ENCODE peak calls at places on chromosomes 2 and 18, in seven cellular contexts. One of them, this sample, is unnamed.

GRCh38 chr2:134718956-134719814 is at the start of gene TMEM163:
- DNase-seq in GM23248: peak; percentile 16
- DNase-seq in neural progenitor cell: peak; percentile 81
- DNase-seq in H1: no peak
- DNase-seq in fibroblast of lung: no peak
- DNase-seq in lower lobe of right lung: peak; percentile 56
- DNase-seq in endodermal cell: peak; percentile 79
- DNase-seq in this sample: peak; percentile 52

GRCh38 chr2:10243926-10244270 is 58.8 kb upstream of the HPCAL1 start:
- DNase-seq in GM23248: no peak
- DNase-seq in lower lobe of right lung: peak; percentile 27
- DNase-seq in fibroblast of lung: no peak
- DNase-seq in H1: no peak
- DNase-seq in endodermal cell: no peak
- DNase-seq in neural progenitor cell: no peak
- DNase-seq in this sample: no peak

GRCh38 chr2:139378373-139378772 is 598.2 kb upstream of the NXPH2 start:
- DNase-seq in endodermal cell: no peak
- DNase-seq in neural progenitor cell: no peak
- DNase-seq in fibroblast of lung: no peak
- DNase-seq in lower lobe of right lung: no peak
- DNase-seq in GM23248: no peak
- DNase-seq in H1: no peak
- DNase-seq in this sample: no peak

GRCh38 chr2:27809761-27810241 is 38.3 kb downstream of the MRPL33 start:
- DNase-seq in H1: no peak
- DNase-seq in GM23248: peak; percentile 94
- DNase-seq in endodermal cell: no peak
- DNase-seq in fibroblast of lung: peak; percentile 78
- DNase-seq in lower lobe of right lung: no peak
- DNase-seq in neural progenitor cell: no peak
- DNase-seq in this sample: no peak

GRCh38 chr2:172743143-172743542 is 7.5 kb downstream of the RAPGEF4 start:
- DNase-seq in lower lobe of right lung: no peak
- DNase-seq in endodermal cell: no peak
- DNase-seq in neural progenitor cell: no peak
- DNase-seq in H1: no peak
- DNase-seq in GM23248: no peak
- DNase-seq in fibroblast of lung: no peak
- DNase-seq in this sample: no peak

GRCh38 chr18:35073186-35074105 is 32.2 kb downstream of the MAPRE2 start:
- DNase-seq in neural progenitor cell: no peak
- DNase-seq in lower lobe of right lung: no peak
- DNase-seq in fibroblast of lung: peak; percentile 37
- DNase-seq in GM23248: peak; percentile 71
- DNase-seq in endodermal cell: no peak
- DNase-seq in H1: no peak
- DNase-seq in this sample: no peak

GRCh38 chr2:101846973-101847372 is 144.8 kb upstream of the IL1R2 start:
- DNase-seq in H1: no peak
- DNase-seq in lower lobe of right lung: no peak
- DNase-seq in GM23248: no peak
- DNase-seq in endodermal cell: no peak
- DNase-seq in fibroblast of lung: no peak
- DNase-seq in neural progenitor cell: no peak
- DNase-seq in this sample: no peak

GRCh38 chr2:203453858-203454451 is 81.1 kb downstream of the RAPH1 start:
- DNase-seq in fibroblast of lung: peak; percentile 77
- DNase-seq in GM23248: peak; percentile 73
- DNase-seq in H1: no peak
- DNase-seq in lower lobe of right lung: no peak
- DNase-seq in neural progenitor cell: peak; percentile 30
- DNase-seq in endodermal cell: no peak
- DNase-seq in this sample: no peak

GRCh38 chr2:3776311-3776710 is 72.9 kb downstream of the DCDC2C start:
- DNase-seq in endodermal cell: peak; percentile 27
- DNase-seq in GM23248: no peak
- DNase-seq in H1: no peak
- DNase-seq in lower lobe of right lung: no peak
- DNase-seq in fibroblast of lung: no peak
- DNase-seq in neural progenitor cell: no peak
- DNase-seq in this sample: no peak

GRCh38 chr2:214934006-214934405 is 124.5 kb upstream of the BARD1 start:
- DNase-seq in H1: no peak
- DNase-seq in GM23248: peak; percentile 6
- DNase-seq in endodermal cell: no peak
- DNase-seq in neural progenitor cell: no peak
- DNase-seq in lower lobe of right lung: no peak
- DNase-seq in fibroblast of lung: no peak
- DNase-seq in this sample: no peak

GRCh38 chr2:232342635-232343565 is 35.7 kb upstream of the ALPP start:
- DNase-seq in neural progenitor cell: no peak
- DNase-seq in fibroblast of lung: no peak
- DNase-seq in endodermal cell: no peak
- DNase-seq in H1: no peak
- DNase-seq in lower lobe of right lung: peak; percentile 26
- DNase-seq in GM23248: no peak
- DNase-seq in this sample: no peak

GRCh38 chr2:45014016-45014702 is 4.9 kb upstream of the SIX2 start:
- DNase-seq in lower lobe of right lung: no peak
- DNase-seq in fibroblast of lung: peak; percentile 55
- DNase-seq in neural progenitor cell: peak; percentile 89
- DNase-seq in endodermal cell: peak; percentile 93
- DNase-seq in H1: no peak
- DNase-seq in GM23248: peak; percentile 82
- DNase-seq in this sample: peak; percentile 43

GRCh38 chr18:5542393-5543035 is 1.3 kb downstream of the EPB41L3 start:
- DNase-seq in GM23248: peak; percentile 55
- DNase-seq in fibroblast of lung: peak; percentile 26
- DNase-seq in lower lobe of right lung: peak; percentile 61
- DNase-seq in H1: no peak
- DNase-seq in neural progenitor cell: peak; percentile 51
- DNase-seq in endodermal cell: peak; percentile 79
- DNase-seq in this sample: no peak

GRCh38 chr2:109199790-109200189 is 70.8 kb downstream of the SH3RF3 start:
- DNase-seq in endodermal cell: no peak
- DNase-seq in neural progenitor cell: no peak
- DNase-seq in GM23248: no peak
- DNase-seq in lower lobe of right lung: no peak
- DNase-seq in fibroblast of lung: no peak
- DNase-seq in H1: no peak
- DNase-seq in this sample: no peak

GRCh38 chr2:113720167-113720566 is 36.3 kb downstream of the SLC35F5 start:
- DNase-seq in lower lobe of right lung: no peak
- DNase-seq in fibroblast of lung: peak; percentile 23
- DNase-seq in H1: no peak
- DNase-seq in GM23248: peak; percentile 71
- DNase-seq in endodermal cell: no peak
- DNase-seq in neural progenitor cell: peak; percentile 5
- DNase-seq in this sample: no peak

GRCh38 chr2:227488045-227488444 is 16.1 kb downstream of the AGFG1 start:
- DNase-seq in neural progenitor cell: no peak
- DNase-seq in endodermal cell: no peak
- DNase-seq in fibroblast of lung: no peak
- DNase-seq in H1: no peak
- DNase-seq in lower lobe of right lung: no peak
- DNase-seq in GM23248: no peak
- DNase-seq in this sample: no peak

GRCh38 chr2:224084266-224084892 is 45.3 kb upstream of the SERPINE2 start:
- DNase-seq in endodermal cell: no peak
- DNase-seq in H1: no peak
- DNase-seq in fibroblast of lung: no peak
- DNase-seq in lower lobe of right lung: no peak
- DNase-seq in GM23248: no peak
- DNase-seq in neural progenitor cell: no peak
- DNase-seq in this sample: no peak

GRCh38 chr2:230938098-230938497 is 13.1 kb upstream of the GPR55 start:
- DNase-seq in neural progenitor cell: no peak
- DNase-seq in lower lobe of right lung: no peak
- DNase-seq in endodermal cell: no peak
- DNase-seq in GM23248: no peak
- DNase-seq in fibroblast of lung: no peak
- DNase-seq in H1: no peak
- DNase-seq in this sample: peak; percentile 8

GRCh38 chr2:96697476-96697875 is 42.4 kb downstream of the LMAN2L start:
- DNase-seq in GM23248: no peak
- DNase-seq in endodermal cell: no peak
- DNase-seq in lower lobe of right lung: no peak
- DNase-seq in fibroblast of lung: no peak
- DNase-seq in H1: no peak
- DNase-seq in neural progenitor cell: no peak
- DNase-seq in this sample: no peak

DNA sequence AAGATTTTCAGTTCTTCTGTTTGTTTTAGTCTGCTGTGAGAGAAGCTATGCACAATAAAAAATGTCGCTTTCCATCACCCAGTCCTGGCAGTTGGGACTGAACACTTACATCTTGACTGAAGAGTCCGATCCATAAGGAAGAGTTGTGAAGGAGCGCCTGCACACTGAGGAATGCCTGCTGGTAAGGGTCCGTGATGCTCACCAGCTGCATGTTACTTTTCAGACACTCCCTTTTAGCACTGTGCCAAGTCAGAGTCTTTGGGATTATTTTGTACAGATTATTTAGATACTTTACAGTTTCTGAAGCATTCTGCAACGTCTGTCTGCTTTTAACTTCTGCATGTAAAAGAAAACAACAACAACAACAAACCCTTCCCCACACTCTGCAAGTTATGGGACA is 42.6 kb upstream of the CD302 start:
- DNase-seq in endodermal cell: no peak
- DNase-seq in lower lobe of right lung: no peak
- DNase-seq in GM23248: no peak
- DNase-seq in H1: no peak
- DNase-seq in neural progenitor cell: no peak
- DNase-seq in fibroblast of lung: no peak
- DNase-seq in this sample: no peak
- H3K36me3 ChIP-seq in endodermal cell: no peaks in the 10 kb centered on the region
- H3K36me3 ChIP-seq in lower lobe of right lung: no peaks in the 10 kb centered on the region
- H3K36me3 ChIP-seq in GM23248: no peaks in the 10 kb centered on the region
- H3K36me3 ChIP-seq in H1: no peaks in the 10 kb centered on the region
- H3K36me3 ChIP-seq in neural progenitor cell: no peaks in the 10 kb centered on the region
- H3K36me3 ChIP-seq in fibroblast of lung: no peaks in the 10 kb centered on the region
- H3K36me3 ChIP-seq in this sample: no peaks in the 10 kb centered on the region

DNA sequence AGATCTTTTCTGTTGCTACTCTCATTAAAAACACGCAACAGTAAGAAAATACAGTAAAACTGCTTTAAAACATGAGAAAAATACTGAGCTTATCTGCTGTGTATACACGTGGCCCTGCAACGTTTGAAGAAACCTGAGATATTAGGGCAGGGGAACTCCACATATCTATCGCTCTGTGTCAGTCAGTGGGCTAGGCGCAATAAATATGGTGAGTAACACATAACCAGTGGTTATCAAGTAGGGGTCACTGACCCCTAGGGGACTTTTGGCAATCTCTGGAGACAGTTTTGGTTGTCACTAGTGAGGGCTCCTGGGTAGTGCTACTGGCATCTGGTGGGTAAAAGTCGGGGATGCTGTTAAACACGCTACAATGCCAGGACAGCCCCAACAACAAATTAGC is 14.9 kb downstream of the STAT1 start:
- DNase-seq in lower lobe of right lung: no peak
- DNase-seq in H1: no peak
- DNase-seq in neural progenitor cell: no peak
- DNase-seq in fibroblast of lung: no peak
- DNase-seq in GM23248: no peak
- DNase-seq in endodermal cell: no peak
- DNase-seq in this sample: no peak
- H3K36me3 ChIP-seq in lower lobe of right lung: peaks cover 100% of the 10 kb centered on the region
- H3K36me3 ChIP-seq in H1: peaks cover 16% of the 10 kb centered on the region
- H3K36me3 ChIP-seq in neural progenitor cell: peaks cover 14% of the 10 kb centered on the region
- H3K36me3 ChIP-seq in fibroblast of lung: peaks cover 30% of the 10 kb centered on the region
- H3K36me3 ChIP-seq in GM23248: peaks cover 96% of the 10 kb centered on the region
- H3K36me3 ChIP-seq in endodermal cell: peaks cover 94% of the 10 kb centered on the region
- H3K36me3 ChIP-seq in this sample: peaks cover 83% of the 10 kb centered on the region

DNA sequence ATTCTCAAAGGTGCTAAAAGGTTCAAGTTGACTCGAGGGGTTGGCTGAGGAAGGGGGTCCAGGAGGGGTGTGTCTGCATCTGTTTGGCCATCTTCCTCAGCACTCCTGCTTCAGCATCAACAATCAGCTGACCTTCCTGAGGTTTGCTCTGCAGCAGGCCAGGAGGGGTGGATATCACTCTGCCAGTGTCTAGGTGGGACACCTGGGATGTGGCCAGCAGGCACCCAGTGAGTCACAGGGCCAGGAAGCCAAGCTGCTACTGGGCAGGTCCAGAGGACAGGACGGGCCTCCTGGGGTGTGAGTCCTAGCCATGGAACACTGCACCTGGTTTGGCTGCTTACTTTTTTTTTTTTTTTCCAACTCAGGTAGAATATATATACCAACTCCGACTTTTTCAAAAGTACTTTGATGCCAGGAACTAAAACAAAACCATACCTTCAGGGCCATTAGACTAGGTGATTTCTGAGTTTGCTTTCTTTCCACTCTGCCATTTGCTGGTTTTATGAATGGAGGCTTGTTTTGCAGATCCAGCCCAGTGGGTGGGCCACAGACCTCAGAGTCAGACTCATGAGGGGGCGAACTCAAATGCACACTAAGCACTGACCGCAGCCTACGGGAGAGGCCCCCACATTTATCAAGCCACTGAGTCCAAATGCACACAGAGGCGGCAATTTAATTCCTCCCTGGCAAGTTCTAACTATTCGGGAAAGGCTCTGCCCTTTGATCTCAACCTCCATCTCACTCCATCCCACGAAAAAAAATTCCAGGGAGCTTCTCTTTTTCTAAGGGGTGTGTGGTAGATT is 76.0 kb downstream of the UXS1 start:
- DNase-seq in H1: no peak
- DNase-seq in endodermal cell: no peak
- DNase-seq in neural progenitor cell: no peak
- DNase-seq in lower lobe of right lung: no peak
- DNase-seq in GM23248: no peak
- DNase-seq in fibroblast of lung: no peak
- DNase-seq in this sample: peak; percentile 58
- H3K36me3 ChIP-seq in H1: no peaks in the 10 kb centered on the region
- H3K36me3 ChIP-seq in endodermal cell: peaks cover 29% of the 10 kb centered on the region
- H3K36me3 ChIP-seq in neural progenitor cell: no peaks in the 10 kb centered on the region
- H3K36me3 ChIP-seq in lower lobe of right lung: peaks cover 39% of the 10 kb centered on the region
- H3K36me3 ChIP-seq in GM23248: no peaks in the 10 kb centered on the region
- H3K36me3 ChIP-seq in fibroblast of lung: peaks cover 2% of the 10 kb centered on the region
- H3K36me3 ChIP-seq in this sample: peaks cover 36% of the 10 kb centered on the region

GRCh38 chr2:46997329-46997728 is 81.7 kb upstream of the MCFD2 start:
- DNase-seq in H1: no peak
- DNase-seq in neural progenitor cell: no peak
- DNase-seq in GM23248: no peak
- DNase-seq in fibroblast of lung: no peak
- DNase-seq in endodermal cell: no peak
- DNase-seq in lower lobe of right lung: no peak
- DNase-seq in this sample: no peak
- H3K36me3 ChIP-seq in H1: no peaks in the 10 kb centered on the region
- H3K36me3 ChIP-seq in neural progenitor cell: no peaks in the 10 kb centered on the region
- H3K36me3 ChIP-seq in GM23248: peaks cover 62% of the 10 kb centered on the region
- H3K36me3 ChIP-seq in fibroblast of lung: peaks cover 31% of the 10 kb centered on the region
- H3K36me3 ChIP-seq in endodermal cell: peaks cover 24% of the 10 kb centered on the region
- H3K36me3 ChIP-seq in lower lobe of right lung: peaks cover 77% of the 10 kb centered on the region
- H3K36me3 ChIP-seq in this sample: peaks cover 58% of the 10 kb centered on the region